ENCODE peak calls at places on chromosomes 7 and 10, in six cellular contexts. One of them, this sample, is unnamed.

GRCh38 chr10:121654021-121654545 is 55.8 kb upstream of the FGFR2 start:
- DNase-seq in HL-60: no peak
- DNase-seq in breast epithelium: no peak
- DNase-seq in HCT116: no peak
- DNase-seq in upper lobe of left lung: no peak
- DNase-seq in H1: no peak
- DNase-seq in this sample: no peak

GRCh38 chr10:16828731-16829175 is 11.5 kb upstream of the RSU1 start:
- DNase-seq in HL-60: no peak
- DNase-seq in breast epithelium: no peak
- DNase-seq in HCT116: no peak
- DNase-seq in upper lobe of left lung: no peak
- DNase-seq in H1: no peak
- DNase-seq in this sample: no peak

GRCh38 chr10:100184426-100185219 is 1.2 kb downstream of the ERLIN1 start:
- DNase-seq in HL-60: no peak
- DNase-seq in breast epithelium: no peak
- DNase-seq in HCT116: peak; percentile 12
- DNase-seq in upper lobe of left lung: no peak
- DNase-seq in H1: no peak
- DNase-seq in this sample: peak; percentile 19

GRCh38 chr10:7513455-7513854 is 102.6 kb upstream of the SFMBT2 start:
- DNase-seq in HL-60: no peak
- DNase-seq in breast epithelium: no peak
- DNase-seq in HCT116: no peak
- DNase-seq in upper lobe of left lung: no peak
- DNase-seq in H1: no peak
- DNase-seq in this sample: no peak

GRCh38 chr10:15426558-15426957 is 55.5 kb upstream of the FAM171A1 start:
- DNase-seq in HL-60: no peak
- DNase-seq in breast epithelium: no peak
- DNase-seq in HCT116: no peak
- DNase-seq in upper lobe of left lung: no peak
- DNase-seq in H1: no peak
- DNase-seq in this sample: no peak

GRCh38 chr10:287814-288213 is 152.6 kb downstream of the ZMYND11 start:
- DNase-seq in HL-60: no peak
- DNase-seq in breast epithelium: no peak
- DNase-seq in HCT116: peak; percentile 53
- DNase-seq in upper lobe of left lung: no peak
- DNase-seq in H1: no peak
- DNase-seq in this sample: peak; percentile 80

GRCh38 chr7:97798036-97799019 is 66.4 kb downstream of the TAC1 start:
- DNase-seq in HL-60: no peak
- DNase-seq in breast epithelium: no peak
- DNase-seq in HCT116: no peak
- DNase-seq in upper lobe of left lung: no peak
- DNase-seq in H1: no peak
- DNase-seq in this sample: no peak

GRCh38 chr10:121910673-121911420 is 17.0 kb downstream of the ATE1 start:
- DNase-seq in HL-60: no peak
- DNase-seq in breast epithelium: no peak
- DNase-seq in HCT116: no peak
- DNase-seq in upper lobe of left lung: no peak
- DNase-seq in H1: no peak
- DNase-seq in this sample: no peak

GRCh38 chr7:153507885-153508284 is 544.3 kb upstream of the DPP6 start:
- DNase-seq in HL-60: no peak
- DNase-seq in breast epithelium: no peak
- DNase-seq in HCT116: no peak
- DNase-seq in upper lobe of left lung: no peak
- DNase-seq in H1: no peak
- DNase-seq in this sample: no peak

GRCh38 chr7:110375068-110375467 is 715.9 kb upstream of the LRRN3 start:
- DNase-seq in HL-60: no peak
- DNase-seq in breast epithelium: no peak
- DNase-seq in HCT116: no peak
- DNase-seq in upper lobe of left lung: no peak
- DNase-seq in H1: no peak
- DNase-seq in this sample: no peak

GRCh38 chr7:79377097-79377496 is 76.4 kb downstream of the MAGI2 start:
- DNase-seq in HL-60: no peak
- DNase-seq in breast epithelium: no peak
- DNase-seq in HCT116: no peak
- DNase-seq in upper lobe of left lung: no peak
- DNase-seq in H1: no peak
- DNase-seq in this sample: no peak

GRCh38 chr7:1590887-1591286 is 21.1 kb upstream of the PSMG3 start:
- DNase-seq in HL-60: no peak
- DNase-seq in breast epithelium: no peak
- DNase-seq in HCT116: no peak
- DNase-seq in upper lobe of left lung: no peak
- DNase-seq in H1: no peak
- DNase-seq in this sample: no peak
- H3K27me3 ChIP-seq in HL-60: peaks cover 29% of the 10 kb centered on the region
- H3K27me3 ChIP-seq in breast epithelium: peaks cover 55% of the 10 kb centered on the region
- H3K27me3 ChIP-seq in HCT116: peaks cover 23% of the 10 kb centered on the region
- H3K27me3 ChIP-seq in upper lobe of left lung: peaks cover 17% of the 10 kb centered on the region
- H3K27me3 ChIP-seq in H1: no peaks in the 10 kb centered on the region
- H3K27me3 ChIP-seq in this sample: no peaks in the 10 kb centered on the region

DNA sequence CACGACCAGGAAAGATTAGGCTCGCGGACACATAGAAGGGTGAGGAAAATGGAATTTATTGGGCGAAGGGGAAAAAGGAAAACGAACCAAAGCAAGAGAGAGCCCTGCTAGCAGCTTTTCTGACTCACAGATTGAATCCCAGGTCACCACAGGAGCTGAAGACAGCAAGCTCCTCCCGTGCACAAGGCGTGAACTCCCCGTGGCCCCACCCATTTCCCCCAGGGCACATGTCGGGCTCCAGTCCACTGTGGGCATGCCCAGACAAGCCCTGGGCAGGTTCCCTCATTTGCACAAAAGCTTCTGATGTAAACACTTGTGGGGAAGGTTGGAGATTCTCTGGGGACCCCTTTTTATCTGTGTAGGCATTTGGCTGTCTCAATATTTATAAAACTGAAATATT is 582.4 kb downstream of the SUGCT start:
- DNase-seq in HL-60: no peak
- DNase-seq in breast epithelium: peak; percentile 52
- DNase-seq in HCT116: peak; percentile 81
- DNase-seq in upper lobe of left lung: peak; percentile 39
- DNase-seq in H1: peak; percentile 62
- DNase-seq in this sample: peak; percentile 76
- TF ChIP-seq POLR2AphosphoS5 in HL-60: no peak
- TF ChIP-seq POLR2AphosphoS5 in breast epithelium: no peak
- TF ChIP-seq POLR2AphosphoS5 in HCT116: peak; percentile 80
- TF ChIP-seq POLR2AphosphoS5 in upper lobe of left lung: peak; percentile 9
- TF ChIP-seq POLR2AphosphoS5 in H1: no peak
- TF ChIP-seq POLR2AphosphoS5 in this sample: peak; percentile 52

DNA sequence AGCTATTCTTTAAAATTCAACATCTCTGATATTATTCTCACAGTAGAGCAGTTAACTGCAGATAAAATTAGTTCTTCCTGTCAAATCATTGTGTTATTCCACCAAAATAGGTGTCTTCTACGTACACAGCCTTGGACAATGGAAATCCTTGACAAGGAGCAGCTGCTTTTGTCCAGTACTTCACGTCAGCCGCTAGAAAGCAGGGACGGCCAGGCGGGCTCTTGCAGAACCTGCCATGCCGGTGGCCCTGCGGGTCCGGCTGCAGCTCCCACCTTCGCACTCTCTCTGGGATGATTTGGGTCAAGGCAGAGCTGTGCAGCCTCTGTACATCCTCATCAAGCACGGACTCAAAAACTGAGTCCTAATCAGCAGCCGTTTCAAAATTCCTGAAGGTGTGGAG is 2.2 kb upstream of the FOXI2 start:
- DNase-seq in HL-60: no peak
- DNase-seq in breast epithelium: no peak
- DNase-seq in HCT116: no peak
- DNase-seq in upper lobe of left lung: peak; percentile 63
- DNase-seq in H1: no peak
- DNase-seq in this sample: peak; percentile 16
- H3K27me3 ChIP-seq in HL-60: peaks cover 12% of the 10 kb centered on the region
- H3K27me3 ChIP-seq in breast epithelium: peaks cover 56% of the 10 kb centered on the region
- H3K27me3 ChIP-seq in HCT116: peaks cover 38% of the 10 kb centered on the region
- H3K27me3 ChIP-seq in upper lobe of left lung: peaks cover 34% of the 10 kb centered on the region
- H3K27me3 ChIP-seq in H1: peaks cover 64% of the 10 kb centered on the region
- H3K27me3 ChIP-seq in this sample: peaks cover 71% of the 10 kb centered on the region

GRCh38 chr7:330554-331230 is 40.7 kb downstream of the FOXL3 start:
- DNase-seq in HL-60: no peak
- DNase-seq in breast epithelium: no peak
- DNase-seq in HCT116: no peak
- DNase-seq in upper lobe of left lung: no peak
- DNase-seq in H1: no peak
- DNase-seq in this sample: no peak

GRCh38 chr7:334618-335357 is 44.8 kb downstream of the FOXL3 start:
- DNase-seq in HL-60: no peak
- DNase-seq in breast epithelium: no peak
- DNase-seq in HCT116: no peak
- DNase-seq in upper lobe of left lung: no peak
- DNase-seq in H1: no peak
- DNase-seq in this sample: no peak

GRCh38 chr7:333399-333776 is 43.4 kb downstream of the FOXL3 start:
- DNase-seq in HL-60: no peak
- DNase-seq in breast epithelium: peak; percentile 76
- DNase-seq in HCT116: no peak
- DNase-seq in upper lobe of left lung: no peak
- DNase-seq in H1: no peak
- DNase-seq in this sample: no peak

GRCh38 chr7:332020-332517 is 42.1 kb downstream of the FOXL3 start:
- DNase-seq in HL-60: no peak
- DNase-seq in breast epithelium: no peak
- DNase-seq in HCT116: no peak
- DNase-seq in upper lobe of left lung: peak; percentile 61
- DNase-seq in H1: no peak
- DNase-seq in this sample: peak; percentile 31

DNA sequence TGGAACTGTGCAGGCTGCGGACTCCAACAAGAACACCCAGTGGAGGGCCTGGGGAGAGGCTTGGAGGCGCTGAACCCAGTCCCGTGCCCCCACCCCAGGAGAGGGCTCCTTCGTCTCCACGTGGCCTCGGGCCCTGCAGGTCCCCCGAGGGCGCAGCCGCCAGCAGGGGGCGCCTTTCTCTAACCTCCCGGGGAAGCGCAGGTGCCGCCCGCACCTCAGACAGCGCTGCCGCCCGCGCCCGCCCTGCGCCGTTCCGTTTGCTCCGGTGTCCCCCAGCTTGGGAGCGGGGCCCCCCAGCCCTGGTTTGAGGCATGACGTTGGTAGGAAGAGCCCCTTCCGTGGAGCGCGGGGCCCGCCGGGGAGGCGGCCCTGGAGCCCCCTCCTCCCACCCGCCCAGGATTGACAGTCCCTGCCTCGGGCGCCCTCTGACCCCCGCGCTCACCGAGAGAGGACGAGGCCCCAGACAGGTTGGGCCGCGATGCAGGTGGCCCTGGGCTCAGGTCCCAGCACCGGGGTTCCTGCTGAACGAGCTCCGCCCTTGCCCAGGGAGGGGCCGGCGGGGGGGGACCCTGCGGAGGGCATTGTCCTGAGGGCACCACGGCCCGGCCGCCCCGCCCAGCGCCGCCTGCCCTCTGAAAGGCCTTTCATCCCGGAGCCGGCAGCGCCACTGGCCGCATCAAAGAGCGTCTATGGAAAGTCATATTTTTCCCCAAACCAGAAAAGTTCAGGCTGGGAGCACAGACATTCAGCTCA is 42.9 kb downstream of the FOXL3 start:
- DNase-seq in HL-60: no peak
- DNase-seq in breast epithelium: peak; percentile 80
- DNase-seq in HCT116: peak; percentile 51
- DNase-seq in upper lobe of left lung: peak; percentile 97
- DNase-seq in H1: peak; percentile 36
- DNase-seq in this sample: peak; percentile 93
- TF ChIP-seq POLR2AphosphoS5 in HL-60: no peak
- TF ChIP-seq POLR2AphosphoS5 in breast epithelium: peak; percentile 20
- TF ChIP-seq POLR2AphosphoS5 in HCT116: no peak
- TF ChIP-seq POLR2AphosphoS5 in upper lobe of left lung: no peak
- TF ChIP-seq POLR2AphosphoS5 in H1: no peak
- TF ChIP-seq POLR2AphosphoS5 in this sample: no peak

GRCh38 chr10:77268721-77269120 is 368.9 kb downstream of the KCNMA1 start:
- DNase-seq in HL-60: no peak
- DNase-seq in breast epithelium: no peak
- DNase-seq in HCT116: no peak
- DNase-seq in upper lobe of left lung: no peak
- DNase-seq in H1: no peak
- DNase-seq in this sample: no peak

GRCh38 chr10:77264107-77264506 is 373.5 kb downstream of the KCNMA1 start:
- DNase-seq in HL-60: no peak
- DNase-seq in breast epithelium: no peak
- DNase-seq in HCT116: no peak
- DNase-seq in upper lobe of left lung: no peak
- DNase-seq in H1: no peak
- DNase-seq in this sample: no peak

GRCh38 chr10:77264527-77264926 is 373.1 kb downstream of the KCNMA1 start:
- DNase-seq in HL-60: no peak
- DNase-seq in breast epithelium: no peak
- DNase-seq in HCT116: no peak
- DNase-seq in upper lobe of left lung: no peak
- DNase-seq in H1: no peak
- DNase-seq in this sample: no peak

GRCh38 chr10:77267703-77268630 is 369.6 kb downstream of the KCNMA1 start:
- DNase-seq in HL-60: no peak
- DNase-seq in breast epithelium: no peak
- DNase-seq in HCT116: no peak
- DNase-seq in upper lobe of left lung: no peak
- DNase-seq in H1: no peak
- DNase-seq in this sample: no peak

GRCh38 chr10:77266242-77266641 is 371.4 kb downstream of the KCNMA1 start:
- DNase-seq in HL-60: no peak
- DNase-seq in breast epithelium: no peak
- DNase-seq in HCT116: no peak
- DNase-seq in upper lobe of left lung: no peak
- DNase-seq in H1: no peak
- DNase-seq in this sample: no peak
- H3K27me3 ChIP-seq in HL-60: peaks cover 5% of the 10 kb centered on the region
- H3K27me3 ChIP-seq in breast epithelium: no peaks in the 10 kb centered on the region
- H3K27me3 ChIP-seq in HCT116: peaks cover 68% of the 10 kb centered on the region
- H3K27me3 ChIP-seq in upper lobe of left lung: no peaks in the 10 kb centered on the region
- H3K27me3 ChIP-seq in H1: no peaks in the 10 kb centered on the region
- H3K27me3 ChIP-seq in this sample: no peaks in the 10 kb centered on the region

DNA sequence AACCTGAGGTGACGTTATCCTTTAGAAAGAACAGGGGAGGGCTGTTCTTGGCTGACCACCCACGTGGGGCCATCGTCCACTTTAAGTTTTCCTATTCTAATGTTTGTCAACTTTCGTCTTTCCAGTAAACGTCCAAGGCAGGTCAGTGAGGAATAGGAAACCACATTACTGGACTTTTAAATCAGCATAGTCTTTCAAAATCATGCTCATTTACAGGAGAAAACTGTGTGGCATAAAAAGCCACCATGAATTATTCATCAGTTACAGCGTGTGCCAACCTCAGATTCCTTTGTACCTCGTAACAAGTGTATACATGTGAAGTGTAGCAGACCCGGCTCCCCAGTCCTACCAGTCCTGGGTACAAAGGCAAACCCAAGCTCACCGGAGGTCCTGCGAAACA is 25.1 kb upstream of the ABLIM1 start:
- DNase-seq in HL-60: no peak
- DNase-seq in breast epithelium: no peak
- DNase-seq in HCT116: no peak
- DNase-seq in upper lobe of left lung: no peak
- DNase-seq in H1: no peak
- DNase-seq in this sample: no peak
- TF ChIP-seq POLR2AphosphoS5 in HL-60: no peak
- TF ChIP-seq POLR2AphosphoS5 in breast epithelium: no peak
- TF ChIP-seq POLR2AphosphoS5 in HCT116: no peak
- TF ChIP-seq POLR2AphosphoS5 in upper lobe of left lung: no peak
- TF ChIP-seq POLR2AphosphoS5 in H1: no peak
- TF ChIP-seq POLR2AphosphoS5 in this sample: no peak